ENCODE peak calls at places on chromosomes 5 and 9, in five cellular contexts. One of them, this sample, is unnamed.

GRCh38 chr9:131407717-131408195 is 13.9 kb downstream of the PRRC2B start:
- DNase-seq in glutamatergic neuron: no peak
- DNase-seq in testis: peak; percentile 70
- DNase-seq in astrocyte of the spinal cord: peak; percentile 60
- DNase-seq in dorsolateral prefrontal cortex: peak; percentile 47
- DNase-seq in this sample: no peak

GRCh38 chr5:161847447-161847846 is 473 bp upstream of the GABRA1 start:
- DNase-seq in glutamatergic neuron: no peak
- DNase-seq in testis: no peak
- DNase-seq in astrocyte of the spinal cord: no peak
- DNase-seq in dorsolateral prefrontal cortex: peak; percentile 50
- DNase-seq in this sample: no peak

GRCh38 chr9:97504381-97505216 is 3.1 kb downstream of the TMOD1 start:
- DNase-seq in glutamatergic neuron: no peak
- DNase-seq in testis: no peak
- DNase-seq in astrocyte of the spinal cord: peak; percentile 46
- DNase-seq in dorsolateral prefrontal cortex: no peak
- DNase-seq in this sample: no peak

GRCh38 chr5:128081111-128081865 is 2.3 kb upstream of the SLC12A2 start:
- DNase-seq in glutamatergic neuron: no peak
- DNase-seq in testis: no peak
- DNase-seq in astrocyte of the spinal cord: no peak
- DNase-seq in dorsolateral prefrontal cortex: no peak
- DNase-seq in this sample: no peak

GRCh38 chr9:34579819-34580185 is 9.7 kb downstream of the CNTFR start:
- DNase-seq in glutamatergic neuron: no peak
- DNase-seq in testis: no peak
- DNase-seq in astrocyte of the spinal cord: no peak
- DNase-seq in dorsolateral prefrontal cortex: no peak
- DNase-seq in this sample: no peak

GRCh38 chr5:67246108-67246507 is 49.5 kb upstream of the CD180 start:
- DNase-seq in glutamatergic neuron: no peak
- DNase-seq in testis: peak; percentile 32
- DNase-seq in astrocyte of the spinal cord: peak; percentile 92
- DNase-seq in dorsolateral prefrontal cortex: peak; percentile 40
- DNase-seq in this sample: no peak

GRCh38 chr5:125402787-125403186 is 656.3 kb upstream of the ZNF608 start:
- DNase-seq in glutamatergic neuron: no peak
- DNase-seq in testis: no peak
- DNase-seq in astrocyte of the spinal cord: no peak
- DNase-seq in dorsolateral prefrontal cortex: no peak
- DNase-seq in this sample: no peak

GRCh38 chr9:35681341-35682002 is 7.7 kb downstream of the CA9 start:
- DNase-seq in glutamatergic neuron: no peak
- DNase-seq in testis: no peak
- DNase-seq in astrocyte of the spinal cord: no peak
- DNase-seq in dorsolateral prefrontal cortex: no peak
- DNase-seq in this sample: no peak

GRCh38 chr5:93359296-93359957 is 221.6 kb downstream of the NR2F1-AS1 start:
- DNase-seq in glutamatergic neuron: no peak
- DNase-seq in testis: no peak
- DNase-seq in astrocyte of the spinal cord: peak; percentile 82
- DNase-seq in dorsolateral prefrontal cortex: no peak
- DNase-seq in this sample: no peak

GRCh38 chr5:125549322-125549871 is 803.0 kb upstream of the ZNF608 start:
- DNase-seq in glutamatergic neuron: no peak
- DNase-seq in testis: no peak
- DNase-seq in astrocyte of the spinal cord: peak; percentile 65
- DNase-seq in dorsolateral prefrontal cortex: no peak
- DNase-seq in this sample: no peak

GRCh38 chr5:79689541-79690466 is at the start of gene CMYA5:
- DNase-seq in glutamatergic neuron: peak; percentile 65
- DNase-seq in testis: peak; percentile 77
- DNase-seq in astrocyte of the spinal cord: no peak
- DNase-seq in dorsolateral prefrontal cortex: no peak
- DNase-seq in this sample: peak; percentile 61

GRCh38 chr9:37732086-37732744 is 21.4 kb upstream of the TRMT10B start:
- DNase-seq in glutamatergic neuron: peak; percentile 48
- DNase-seq in testis: no peak
- DNase-seq in astrocyte of the spinal cord: no peak
- DNase-seq in dorsolateral prefrontal cortex: peak; percentile 26
- DNase-seq in this sample: no peak

GRCh38 chr5:135114759-135115158 is 80.7 kb upstream of the PITX1 start:
- DNase-seq in glutamatergic neuron: no peak
- DNase-seq in testis: no peak
- DNase-seq in astrocyte of the spinal cord: no peak
- DNase-seq in dorsolateral prefrontal cortex: no peak
- DNase-seq in this sample: no peak

GRCh38 chr5:139761057-139761450 is 34.6 kb upstream of the PSD2 start:
- DNase-seq in glutamatergic neuron: no peak
- DNase-seq in testis: no peak
- DNase-seq in astrocyte of the spinal cord: no peak
- DNase-seq in dorsolateral prefrontal cortex: no peak
- DNase-seq in this sample: no peak

GRCh38 chr5:132491368-132492364 is 1.1 kb upstream of the IRF1 start:
- DNase-seq in glutamatergic neuron: no peak
- DNase-seq in testis: no peak
- DNase-seq in astrocyte of the spinal cord: no peak
- DNase-seq in dorsolateral prefrontal cortex: peak; percentile 2
- DNase-seq in this sample: no peak

GRCh38 chr9:14467675-14468374 is 153.9 kb upstream of the NFIB start:
- DNase-seq in glutamatergic neuron: no peak
- DNase-seq in testis: no peak
- DNase-seq in astrocyte of the spinal cord: no peak
- DNase-seq in dorsolateral prefrontal cortex: no peak
- DNase-seq in this sample: no peak

GRCh38 chr9:69412741-69413150 is 87.7 kb downstream of the ENTREP1 start:
- DNase-seq in glutamatergic neuron: peak; percentile 76
- DNase-seq in testis: peak; percentile 85
- DNase-seq in astrocyte of the spinal cord: peak; percentile 74
- DNase-seq in dorsolateral prefrontal cortex: peak; percentile 59
- DNase-seq in this sample: no peak

GRCh38 chr5:133643365-133643764 is 31.0 kb upstream of the FSTL4 start:
- DNase-seq in glutamatergic neuron: no peak
- DNase-seq in testis: no peak
- DNase-seq in astrocyte of the spinal cord: no peak
- DNase-seq in dorsolateral prefrontal cortex: no peak
- DNase-seq in this sample: no peak

GRCh38 chr9:118836891-118837290 is 532.3 kb downstream of the BRINP1 start:
- DNase-seq in glutamatergic neuron: no peak
- DNase-seq in testis: no peak
- DNase-seq in astrocyte of the spinal cord: no peak
- DNase-seq in dorsolateral prefrontal cortex: no peak
- DNase-seq in this sample: no peak

GRCh38 chr9:105063665-105064247 is 135.8 kb upstream of the ABCA1 start:
- DNase-seq in glutamatergic neuron: no peak
- DNase-seq in testis: peak; percentile 34
- DNase-seq in astrocyte of the spinal cord: peak; percentile 92
- DNase-seq in dorsolateral prefrontal cortex: no peak
- DNase-seq in this sample: no peak

GRCh38 chr5:144227363-144227762 is 56.7 kb downstream of the KCTD16 start:
- DNase-seq in glutamatergic neuron: no peak
- DNase-seq in testis: no peak
- DNase-seq in astrocyte of the spinal cord: no peak
- DNase-seq in dorsolateral prefrontal cortex: no peak
- DNase-seq in this sample: no peak

GRCh38 chr9:133238272-133238850 is 29.3 kb upstream of the OBP2B start:
- DNase-seq in glutamatergic neuron: peak; percentile 82
- DNase-seq in testis: peak; percentile 96
- DNase-seq in astrocyte of the spinal cord: peak; percentile 2
- DNase-seq in dorsolateral prefrontal cortex: no peak
- DNase-seq in this sample: peak; percentile 65

GRCh38 chr5:135977375-135977928 is 22.7 kb upstream of the LECT2 start:
- DNase-seq in glutamatergic neuron: peak; percentile 87
- DNase-seq in testis: peak; percentile 77
- DNase-seq in astrocyte of the spinal cord: peak; percentile 35
- DNase-seq in dorsolateral prefrontal cortex: peak; percentile 6
- DNase-seq in this sample: peak; percentile 70

GRCh38 chr9:125538092-125538473 is 168.9 kb downstream of the MAPKAP1 start:
- DNase-seq in glutamatergic neuron: no peak
- DNase-seq in testis: no peak
- DNase-seq in astrocyte of the spinal cord: peak; percentile 96
- DNase-seq in dorsolateral prefrontal cortex: no peak
- DNase-seq in this sample: no peak

GRCh38 chr9:84669293-84670105 is at the start of gene NTRK2:
- DNase-seq in glutamatergic neuron: peak; percentile 73
- DNase-seq in testis: peak; percentile 45
- DNase-seq in astrocyte of the spinal cord: peak; percentile 52
- DNase-seq in dorsolateral prefrontal cortex: peak; percentile 78
- DNase-seq in this sample: peak; percentile 22

GRCh38 chr5:56264417-56265025 is 31.4 kb upstream of the ANKRD55 start:
- DNase-seq in glutamatergic neuron: peak; percentile 38
- DNase-seq in testis: peak; percentile 32
- DNase-seq in astrocyte of the spinal cord: peak; percentile 41
- DNase-seq in dorsolateral prefrontal cortex: peak; percentile 6
- DNase-seq in this sample: no peak

GRCh38 chr9:36665387-36665786 is 92.7 kb downstream of the MELK start:
- DNase-seq in glutamatergic neuron: no peak
- DNase-seq in testis: no peak
- DNase-seq in astrocyte of the spinal cord: peak; percentile 16
- DNase-seq in dorsolateral prefrontal cortex: no peak
- DNase-seq in this sample: no peak

GRCh38 chr9:109325089-109325488 is 4.2 kb upstream of the EPB41L4B start:
- DNase-seq in glutamatergic neuron: no peak
- DNase-seq in testis: no peak
- DNase-seq in astrocyte of the spinal cord: no peak
- DNase-seq in dorsolateral prefrontal cortex: no peak
- DNase-seq in this sample: no peak

GRCh38 chr5:149437369-149438040 is 58.4 kb upstream of the IL17B start:
- DNase-seq in glutamatergic neuron: no peak
- DNase-seq in testis: no peak
- DNase-seq in astrocyte of the spinal cord: no peak
- DNase-seq in dorsolateral prefrontal cortex: no peak
- DNase-seq in this sample: no peak

GRCh38 chr9:19408693-19409405 is at the start of gene ACER2:
- DNase-seq in glutamatergic neuron: peak; percentile 100
- DNase-seq in testis: peak; percentile 94
- DNase-seq in astrocyte of the spinal cord: peak; percentile 91
- DNase-seq in dorsolateral prefrontal cortex: peak; percentile 90
- DNase-seq in this sample: peak; percentile 97
- TF ChIP-seq CTCF in glutamatergic neuron: no peak
- TF ChIP-seq CTCF in testis: no peak
- TF ChIP-seq CTCF in astrocyte of the spinal cord: peak; percentile 30
- TF ChIP-seq CTCF in dorsolateral prefrontal cortex: no peak
- TF ChIP-seq CTCF in this sample: no peak

DNA sequence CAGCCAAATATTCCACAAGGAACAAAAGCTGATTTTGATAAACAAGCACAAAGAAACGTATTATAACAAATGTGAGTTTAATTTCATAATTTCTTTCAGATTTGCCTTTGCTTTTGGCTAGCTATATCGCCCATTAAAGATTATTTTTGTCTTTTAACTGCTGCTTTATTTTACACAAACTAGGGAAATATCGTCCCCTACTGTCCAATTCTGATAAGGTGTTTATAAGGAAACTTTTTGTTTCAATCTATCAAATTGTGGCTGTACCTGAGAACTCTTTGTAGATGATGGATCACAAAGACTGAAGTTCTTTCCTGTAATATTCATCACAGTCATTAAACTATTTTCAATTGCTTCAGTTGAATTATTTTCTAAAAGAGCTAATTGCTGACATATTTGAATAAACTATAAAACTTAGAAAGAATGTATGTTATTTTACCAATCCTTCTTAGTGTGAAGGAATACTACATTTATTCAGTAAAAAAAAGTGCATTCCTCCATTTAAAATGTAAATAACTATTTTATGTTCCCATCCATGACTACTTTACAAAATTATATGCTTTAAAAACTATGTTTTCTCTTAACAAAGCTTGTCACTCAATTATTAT is 431.3 kb upstream of the ITGA1 start:
- DNase-seq in glutamatergic neuron: no peak
- DNase-seq in testis: no peak
- DNase-seq in astrocyte of the spinal cord: peak; percentile 2
- DNase-seq in dorsolateral prefrontal cortex: no peak
- DNase-seq in this sample: no peak
- TF ChIP-seq CTCF in glutamatergic neuron: peak; percentile 81
- TF ChIP-seq CTCF in testis: no peak
- TF ChIP-seq CTCF in astrocyte of the spinal cord: peak; percentile 56
- TF ChIP-seq CTCF in dorsolateral prefrontal cortex: peak; percentile 46
- TF ChIP-seq CTCF in this sample: peak; percentile 87

GRCh38 chr9:70589571-70590263 is 175.3 kb upstream of the KLF9 start:
- DNase-seq in glutamatergic neuron: no peak
- DNase-seq in testis: no peak
- DNase-seq in astrocyte of the spinal cord: peak; percentile 87
- DNase-seq in dorsolateral prefrontal cortex: no peak
- DNase-seq in this sample: no peak
- TF ChIP-seq CTCF in glutamatergic neuron: no peak
- TF ChIP-seq CTCF in testis: no peak
- TF ChIP-seq CTCF in astrocyte of the spinal cord: no peak
- TF ChIP-seq CTCF in dorsolateral prefrontal cortex: no peak
- TF ChIP-seq CTCF in this sample: no peak

GRCh38 chr9:129225815-129226214 is 47.8 kb upstream of the IER5L start:
- DNase-seq in glutamatergic neuron: no peak
- DNase-seq in testis: peak; percentile 47
- DNase-seq in astrocyte of the spinal cord: peak; percentile 79
- DNase-seq in dorsolateral prefrontal cortex: no peak
- DNase-seq in this sample: peak; percentile 84
- TF ChIP-seq CTCF in glutamatergic neuron: no peak
- TF ChIP-seq CTCF in testis: no peak
- TF ChIP-seq CTCF in astrocyte of the spinal cord: no peak
- TF ChIP-seq CTCF in dorsolateral prefrontal cortex: no peak
- TF ChIP-seq CTCF in this sample: no peak

DNA sequence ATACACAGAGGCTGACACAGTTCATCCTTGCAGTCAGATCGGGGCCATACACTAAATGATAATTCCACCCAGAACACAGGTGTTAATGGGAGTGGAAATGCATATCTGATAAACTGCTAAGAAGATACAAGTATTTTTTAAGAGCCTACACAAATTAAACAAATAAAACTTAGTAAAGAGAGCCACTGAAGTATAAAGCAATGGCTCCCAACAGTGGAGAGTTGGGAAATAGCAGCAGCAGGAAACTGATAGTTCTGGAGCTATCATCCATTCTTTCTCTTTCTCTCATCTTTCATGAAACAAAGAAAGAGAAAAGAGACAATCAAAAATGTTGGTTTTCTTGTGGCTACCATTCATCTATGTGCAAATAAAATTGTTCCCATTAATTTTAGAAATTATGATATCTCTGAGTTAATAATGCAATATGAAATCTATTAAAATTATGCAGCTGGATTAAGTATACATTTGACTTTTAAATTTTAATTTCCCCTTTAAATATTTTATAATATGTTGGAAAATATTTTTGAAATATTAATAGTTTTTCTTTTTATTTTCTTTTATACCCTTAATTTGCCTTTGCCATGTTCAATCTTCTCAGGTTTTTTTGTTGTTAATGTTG is 120.8 kb downstream of the EMB start:
- DNase-seq in glutamatergic neuron: no peak
- DNase-seq in testis: no peak
- DNase-seq in astrocyte of the spinal cord: no peak
- DNase-seq in dorsolateral prefrontal cortex: no peak
- DNase-seq in this sample: no peak
- TF ChIP-seq CTCF in glutamatergic neuron: no peak
- TF ChIP-seq CTCF in testis: peak; percentile 9
- TF ChIP-seq CTCF in astrocyte of the spinal cord: no peak
- TF ChIP-seq CTCF in dorsolateral prefrontal cortex: no peak
- TF ChIP-seq CTCF in this sample: no peak

GRCh38 chr9:6198251-6198650 is 17.4 kb upstream of the IL33 start:
- DNase-seq in glutamatergic neuron: no peak
- DNase-seq in testis: no peak
- DNase-seq in astrocyte of the spinal cord: no peak
- DNase-seq in dorsolateral prefrontal cortex: no peak
- DNase-seq in this sample: no peak
- TF ChIP-seq CTCF in glutamatergic neuron: no peak
- TF ChIP-seq CTCF in testis: no peak
- TF ChIP-seq CTCF in astrocyte of the spinal cord: no peak
- TF ChIP-seq CTCF in dorsolateral prefrontal cortex: no peak
- TF ChIP-seq CTCF in this sample: no peak

This sample was measured in mesothelial cell of epicardium.